ENCODE peak calls at places on chromosomes 2 and 18, in six cellular contexts. I is dorsolateral prefrontal cortex; Y is T-helper 1 cell; S is activated CD4-positive, alpha-beta memory T cell treated with anti-CD3 and anti-CD28 coated beads for 36 hours; N is SHP77 treated with DMSO at 0.1 percent for 48 hours; H is activated naive CD8-positive, alpha-beta T cell treated with anti-CD3 and anti-CD28 coated beads for 36 hours. B is an unnamed sample.

GRCh38 chr18:58682429-58683069 is 11.3 kb downstream of the MALT1 start:
- DNase-seq in I (peak), Y (no peak), S (no peak), N (no peak), H (no peak), B (no peak)

GRCh38 chr2:121272596-121272995 is 12.4 kb downstream of the TFCP2L1 start:
- DNase-seq in I (no peak), Y (no peak), S (no peak), N (no peak), H (no peak), B (no peak)

GRCh38 chr2:190722061-190722759 is 73.3 kb downstream of the NAB1 start:
- DNase-seq in I (no peak), Y (peak), S (peak), N (no peak), H (peak), B (no peak)

GRCh38 chr2:134124047-134124753 is 129.7 kb upstream of the MGAT5 start:
- DNase-seq in I (no peak), Y (no peak), S (no peak), N (peak), H (no peak), B (no peak)

GRCh38 chr2:18522484-18523146 is 37.8 kb downstream of the RDH14 start:
- DNase-seq in I (no peak), Y (no peak), S (no peak), N (no peak), H (no peak), B (no peak)

GRCh38 chr18:31072175-31072574 is 29.6 kb upstream of the DSC3 start:
- DNase-seq in I (no peak), Y (no peak), S (no peak), N (no peak), H (no peak), B (no peak)

GRCh38 chr2:197137234-197137633 is 173.3 kb downstream of the ANKRD44 start:
- DNase-seq in I (no peak), Y (no peak), S (peak), N (no peak), H (no peak), B (no peak)

GRCh38 chr2:113755690-113756063 is 765 bp downstream of the SLC35F5 start:
- DNase-seq in I (no peak), Y (no peak), S (no peak), N (peak), H (no peak), B (no peak)

GRCh38 chr18:46097378-46097852 is 681 bp downstream of the ATP5F1A start:
- DNase-seq in I (no peak), Y (no peak), S (no peak), N (no peak), H (peak), B (no peak)

GRCh38 chr2:29130295-29130694 is 15.1 kb downstream of the CLIP4 start:
- DNase-seq in I (no peak), Y (peak), S (peak), N (peak), H (no peak), B (no peak)

GRCh38 chr2:45852450-45853150 is 201.1 kb downstream of the PRKCE start:
- DNase-seq in I (no peak), Y (no peak), S (no peak), N (no peak), H (no peak), B (no peak)

GRCh38 chr2:215758691-215759090 is 254.7 kb downstream of the MREG start:
- DNase-seq in I (no peak), Y (no peak), S (no peak), N (no peak), H (no peak), B (no peak)

GRCh38 chr18:43819397-43819796 is 542.1 kb upstream of the SYT4 start:
- DNase-seq in I (no peak), Y (no peak), S (no peak), N (no peak), H (no peak), B (no peak)

GRCh38 chr18:63410792-63411191 is 11.5 kb downstream of the VPS4B start:
- DNase-seq in I (no peak), Y (peak), S (no peak), N (no peak), H (no peak), B (no peak)